ENCODE peak calls at places on chromosomes 3 and 15, in four cellular contexts. Q is stimulated activated naive CD8-positive, alpha-beta T cell treated with anti-CD3 and anti-CD28 coated beads, Interleukin-15, amount 100 ng/mL, for 72 hours; E is activated B cell treated with CpG ODN at 0.5 μM for 24 hours; O is nucleus accumbens. Y is an unnamed sample.

GRCh38 chr3:39191103-39191502 is 1.3 kb downstream of the XIRP1 start:
- DNase-seq in O (no peak), Q (no peak), E (no peak), Y (no peak)

GRCh38 chr3:155667988-155668387 is 76.9 kb downstream of the PLCH1 start:
- DNase-seq in E (no peak), Q (no peak), O (no peak), Y (no peak)

GRCh38 chr3:165696496-165696895 is 140.7 kb downstream of the BCHE start:
- DNase-seq in O (no peak), Q (no peak), E (no peak), Y (no peak)

GRCh38 chr15:47431501-47431900 is 285.8 kb upstream of the SEMA6D start:
- DNase-seq in O (no peak), Q (no peak), E (no peak), Y (no peak)

GRCh38 chr3:101940521-101940992 is 91.2 kb downstream of the NFKBIZ start:
- DNase-seq in O (no peak), Q (no peak), E (no peak), Y (no peak)

GRCh38 chr3:177410734-177411133 is 213.5 kb upstream of the TBL1XR1 start:
- DNase-seq in E (no peak), Q (no peak), O (no peak), Y (no peak)

GRCh38 chr3:158961911-158962310 is 160.1 kb downstream of the MFSD1 start:
- DNase-seq in E (no peak), O (no peak), Q (no peak), Y (no peak)

GRCh38 chr3:115655761-115656282 is 32.5 kb downstream of the GAP43 start:
- DNase-seq in Q (no peak), E (no peak), O (no peak), Y (no peak)

GRCh38 chr15:58562135-58562534 is 130.3 kb downstream of the LIPC start:
- DNase-seq in Q (no peak), O (no peak), E (no peak), Y (no peak)

GRCh38 chr3:18868911-18869689 is 279.2 kb upstream of the KCNH8 start:
- DNase-seq in O (no peak), Q (no peak), E (no peak), Y (no peak)

GRCh38 chr3:57555316-57555715 is 758 bp upstream of the PDE12 start:
- DNase-seq in E (no peak), Q (no peak), O (no peak), Y (no peak)

GRCh38 chr15:63818191-63818590 is 15.6 kb downstream of the HERC1 start:
- DNase-seq in O (no peak), Q (no peak), E (no peak), Y (no peak)

GRCh38 chr15:79540551-79540950 is 108.4 kb downstream of the MINAR1 start:
- DNase-seq in Q (no peak), E (no peak), O (no peak), Y (no peak)

GRCh38 chr3:170469151-170470062 is 50.7 kb downstream of the CLDN11 start:
- DNase-seq in E (no peak), O (no peak), Q (no peak), Y (no peak)

GRCh38 chr15:80854104-80854503 is 74.9 kb downstream of the CEMIP start:
- DNase-seq in Q (no peak), E (no peak), O (peak), Y (no peak)

GRCh38 chr15:31843426-31844055 is 186.8 kb upstream of the CHRNA7 start:
- DNase-seq in O (peak), E (no peak), Q (no peak), Y (no peak)

GRCh38 chr3:98917608-98918007 is 16.1 kb upstream of the DCBLD2 start:
- DNase-seq in Q (no peak), O (no peak), E (no peak), Y (no peak)

Y was measured in stimulated activated naive B cell treated with anti-CD40 and anti-IgM and Interleukin-4, amounts not matched to agents 10 μg/mL and 1 μg/mL and 100 μg/mL, for 72 hours.